ENCODE peak calls at places on chromosomes 5 and 9, in six cellular contexts. One of them, this sample, is unnamed.

GRCh38 chr9:132731230-132731629 is 61.0 kb downstream of the GTF3C4 start:
- DNase-seq in GM23338: no peak
- DNase-seq in K562: no peak
- DNase-seq in transverse colon: peak; percentile 38
- DNase-seq in sigmoid colon: no peak
- DNase-seq in endothelial cell of umbilical vein: no peak
- DNase-seq in this sample: no peak

GRCh38 chr5:8831854-8832253 is 714.0 kb downstream of the SEMA5A start:
- DNase-seq in K562: no peak
- DNase-seq in transverse colon: no peak
- DNase-seq in endothelial cell of umbilical vein: no peak
- DNase-seq in GM23338: no peak
- DNase-seq in sigmoid colon: no peak
- DNase-seq in this sample: no peak

GRCh38 chr5:87095787-87096186 is 171.9 kb upstream of the RASA1 start:
- DNase-seq in K562: no peak
- DNase-seq in transverse colon: no peak
- DNase-seq in sigmoid colon: no peak
- DNase-seq in endothelial cell of umbilical vein: no peak
- DNase-seq in GM23338: no peak
- DNase-seq in this sample: no peak

GRCh38 chr9:105858877-105859276 is 164.5 kb downstream of the TMEM38B start:
- DNase-seq in endothelial cell of umbilical vein: no peak
- DNase-seq in sigmoid colon: no peak
- DNase-seq in transverse colon: no peak
- DNase-seq in GM23338: no peak
- DNase-seq in K562: no peak
- DNase-seq in this sample: no peak

GRCh38 chr9:136219276-136219675 is 14.3 kb upstream of the LHX3 start:
- DNase-seq in GM23338: no peak
- DNase-seq in K562: no peak
- DNase-seq in endothelial cell of umbilical vein: no peak
- DNase-seq in sigmoid colon: no peak
- DNase-seq in transverse colon: no peak
- DNase-seq in this sample: peak; percentile 33

GRCh38 chr5:73617510-73618279 is 8.3 kb upstream of the ARHGEF28 start:
- DNase-seq in endothelial cell of umbilical vein: peak; percentile 76
- DNase-seq in GM23338: no peak
- DNase-seq in K562: no peak
- DNase-seq in sigmoid colon: no peak
- DNase-seq in transverse colon: no peak
- DNase-seq in this sample: no peak

GRCh38 chr9:90102292-90102901 is 497.6 kb downstream of the GADD45G start:
- DNase-seq in endothelial cell of umbilical vein: peak; percentile 79
- DNase-seq in sigmoid colon: peak; percentile 94
- DNase-seq in transverse colon: peak; percentile 91
- DNase-seq in GM23338: peak; percentile 94
- DNase-seq in K562: peak; percentile 66
- DNase-seq in this sample: peak; percentile 95

GRCh38 chr9:91814214-91814613 is 135.8 kb downstream of the ROR2 start:
- DNase-seq in K562: no peak
- DNase-seq in sigmoid colon: peak; percentile 63
- DNase-seq in endothelial cell of umbilical vein: no peak
- DNase-seq in GM23338: no peak
- DNase-seq in transverse colon: no peak
- DNase-seq in this sample: no peak

GRCh38 chr5:168409601-168410458 is 76.4 kb upstream of the RARS1 start:
- DNase-seq in K562: no peak
- DNase-seq in GM23338: no peak
- DNase-seq in transverse colon: no peak
- DNase-seq in endothelial cell of umbilical vein: no peak
- DNase-seq in sigmoid colon: peak; percentile 62
- DNase-seq in this sample: no peak

GRCh38 chr9:120391691-120392090 is 188.3 kb downstream of the CDK5RAP2 start:
- DNase-seq in K562: no peak
- DNase-seq in sigmoid colon: peak; percentile 32
- DNase-seq in transverse colon: no peak
- DNase-seq in endothelial cell of umbilical vein: no peak
- DNase-seq in GM23338: no peak
- DNase-seq in this sample: no peak

GRCh38 chr9:120394058-120394669 is 185.8 kb downstream of the CDK5RAP2 start:
- DNase-seq in GM23338: no peak
- DNase-seq in sigmoid colon: peak; percentile 36
- DNase-seq in K562: no peak
- DNase-seq in transverse colon: no peak
- DNase-seq in endothelial cell of umbilical vein: no peak
- DNase-seq in this sample: no peak

GRCh38 chr9:120392245-120392644 is 187.7 kb downstream of the CDK5RAP2 start:
- DNase-seq in GM23338: no peak
- DNase-seq in endothelial cell of umbilical vein: no peak
- DNase-seq in K562: no peak
- DNase-seq in transverse colon: no peak
- DNase-seq in sigmoid colon: no peak
- DNase-seq in this sample: no peak

GRCh38 chr9:120393386-120394057 is 186.4 kb downstream of the CDK5RAP2 start:
- DNase-seq in transverse colon: no peak
- DNase-seq in K562: no peak
- DNase-seq in endothelial cell of umbilical vein: no peak
- DNase-seq in GM23338: no peak
- DNase-seq in sigmoid colon: peak; percentile 53
- DNase-seq in this sample: no peak

DNA sequence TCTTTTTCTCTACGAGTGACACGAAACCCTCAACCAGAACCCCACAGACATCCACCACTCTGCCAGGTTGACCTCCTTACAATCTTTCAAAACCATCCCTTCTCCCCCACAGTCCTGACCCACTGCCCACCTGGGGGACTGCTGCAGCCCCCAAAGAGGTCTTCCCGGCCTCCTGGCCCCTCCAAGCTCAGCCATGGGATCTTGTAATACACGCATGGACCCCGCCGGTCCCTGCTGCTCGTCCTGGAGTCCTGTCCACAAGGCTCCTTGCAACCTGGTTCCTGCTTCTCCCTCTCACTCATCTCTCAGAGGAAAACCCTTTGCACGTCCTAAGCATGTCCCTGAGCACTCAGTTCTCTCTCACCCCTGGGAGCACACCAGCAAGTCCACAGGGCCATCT is 187.3 kb downstream of the CDK5RAP2 start:
- DNase-seq in K562: no peak
- DNase-seq in endothelial cell of umbilical vein: no peak
- DNase-seq in sigmoid colon: peak; percentile 27
- DNase-seq in GM23338: no peak
- DNase-seq in transverse colon: no peak
- DNase-seq in this sample: no peak
- H3K4me1 ChIP-seq in K562: no peaks in the 10 kb centered on the region
- H3K4me1 ChIP-seq in endothelial cell of umbilical vein: no peaks in the 10 kb centered on the region
- H3K4me1 ChIP-seq in sigmoid colon: no peaks in the 10 kb centered on the region
- H3K4me1 ChIP-seq in GM23338: no peaks in the 10 kb centered on the region
- H3K4me1 ChIP-seq in transverse colon: no peaks in the 10 kb centered on the region
- H3K4me1 ChIP-seq in this sample: no peaks in the 10 kb centered on the region

DNA sequence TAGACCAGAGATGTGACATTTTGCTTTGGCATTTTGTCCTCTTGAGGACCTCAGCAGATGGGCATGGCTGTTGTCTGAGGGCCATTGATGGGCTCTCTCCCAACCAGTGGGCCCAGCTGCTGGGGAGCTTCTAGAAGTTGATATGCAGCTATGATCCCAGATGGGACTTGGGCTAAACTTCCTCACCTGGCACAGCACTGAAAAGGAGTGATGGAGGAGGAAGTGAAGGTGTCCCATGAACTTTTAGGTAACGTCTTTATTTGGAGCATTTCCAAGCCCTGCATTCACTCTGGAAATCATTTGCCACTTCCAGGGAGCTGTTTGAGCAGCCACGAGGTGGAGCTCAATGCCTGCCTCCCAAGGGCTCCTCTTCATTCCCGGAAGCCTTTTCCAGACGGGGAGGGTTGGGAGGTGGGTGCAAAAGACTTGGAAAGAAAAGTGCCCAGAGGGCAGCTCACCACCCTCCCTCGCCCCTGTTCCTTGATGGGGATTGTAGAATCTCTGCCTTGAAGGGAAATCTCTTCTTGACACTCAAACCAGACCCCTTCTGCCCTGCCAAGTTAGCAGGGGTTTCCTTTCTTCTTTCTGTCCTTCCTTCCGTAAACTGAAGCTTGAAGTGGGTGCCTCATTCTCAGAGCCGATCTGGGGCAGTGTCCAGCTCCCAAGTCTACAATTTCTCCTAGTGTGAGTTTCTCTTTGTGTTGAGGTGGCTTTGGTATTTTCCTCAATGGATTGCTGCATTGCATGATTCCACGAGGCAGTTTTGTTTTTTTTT is 18.1 kb upstream of the NEUROG1 start:
- DNase-seq in GM23338: peak; percentile 78
- DNase-seq in endothelial cell of umbilical vein: no peak
- DNase-seq in K562: peak; percentile 41
- DNase-seq in transverse colon: peak; percentile 52
- DNase-seq in sigmoid colon: no peak
- DNase-seq in this sample: no peak
- TF ChIP-seq CTCF in GM23338: peak; percentile 68
- TF ChIP-seq CTCF in endothelial cell of umbilical vein: no peak
- TF ChIP-seq CTCF in K562: peak; percentile 60
- TF ChIP-seq CTCF in transverse colon: peak; percentile 27
- TF ChIP-seq CTCF in sigmoid colon: no peak
- TF ChIP-seq CTCF in this sample: no peak

GRCh38 chr9:107059215-107059614 is 196.2 kb downstream of the ZNF462 start:
- DNase-seq in transverse colon: no peak
- DNase-seq in K562: no peak
- DNase-seq in sigmoid colon: no peak
- DNase-seq in endothelial cell of umbilical vein: no peak
- DNase-seq in GM23338: no peak
- DNase-seq in this sample: no peak
- TF ChIP-seq POLR2AphosphoS5 in transverse colon: no peak
- TF ChIP-seq POLR2AphosphoS5 in K562: no peak
- TF ChIP-seq POLR2AphosphoS5 in sigmoid colon: no peak
- TF ChIP-seq POLR2AphosphoS5 in endothelial cell of umbilical vein: no peak
- TF ChIP-seq POLR2AphosphoS5 in GM23338: no peak
- TF ChIP-seq POLR2AphosphoS5 in this sample: no peak

GRCh38 chr9:15389636-15390035 is 33.0 kb upstream of the SNAPC3 start:
- DNase-seq in K562: no peak
- DNase-seq in sigmoid colon: no peak
- DNase-seq in endothelial cell of umbilical vein: no peak
- DNase-seq in transverse colon: no peak
- DNase-seq in GM23338: no peak
- DNase-seq in this sample: no peak

GRCh38 chr9:15386465-15386864 is 36.2 kb upstream of the SNAPC3 start:
- DNase-seq in transverse colon: no peak
- DNase-seq in sigmoid colon: no peak
- DNase-seq in endothelial cell of umbilical vein: no peak
- DNase-seq in K562: no peak
- DNase-seq in GM23338: no peak
- DNase-seq in this sample: no peak

GRCh38 chr9:15389173-15389572 is 33.5 kb upstream of the SNAPC3 start:
- DNase-seq in endothelial cell of umbilical vein: no peak
- DNase-seq in transverse colon: no peak
- DNase-seq in K562: no peak
- DNase-seq in GM23338: no peak
- DNase-seq in sigmoid colon: no peak
- DNase-seq in this sample: no peak

GRCh38 chr9:15390200-15390599 is 32.5 kb upstream of the SNAPC3 start:
- DNase-seq in GM23338: no peak
- DNase-seq in endothelial cell of umbilical vein: no peak
- DNase-seq in K562: no peak
- DNase-seq in transverse colon: no peak
- DNase-seq in sigmoid colon: no peak
- DNase-seq in this sample: no peak
- H3K4me1 ChIP-seq in GM23338: no peaks in the 10 kb centered on the region
- H3K4me1 ChIP-seq in endothelial cell of umbilical vein: no peaks in the 10 kb centered on the region
- H3K4me1 ChIP-seq in K562: peaks cover 5% of the 10 kb centered on the region
- H3K4me1 ChIP-seq in transverse colon: peaks cover 14% of the 10 kb centered on the region
- H3K4me1 ChIP-seq in sigmoid colon: no peaks in the 10 kb centered on the region
- H3K4me1 ChIP-seq in this sample: no peaks in the 10 kb centered on the region

GRCh38 chr9:7210854-7211637 is 453.3 kb downstream of the KDM4C start:
- DNase-seq in transverse colon: no peak
- DNase-seq in endothelial cell of umbilical vein: no peak
- DNase-seq in K562: no peak
- DNase-seq in sigmoid colon: no peak
- DNase-seq in GM23338: peak; percentile 38
- DNase-seq in this sample: no peak

GRCh38 chr9:7209990-7210389 is 452.2 kb downstream of the KDM4C start:
- DNase-seq in endothelial cell of umbilical vein: no peak
- DNase-seq in K562: no peak
- DNase-seq in GM23338: no peak
- DNase-seq in transverse colon: no peak
- DNase-seq in sigmoid colon: no peak
- DNase-seq in this sample: no peak

GRCh38 chr9:7211657-7212056 is 453.9 kb downstream of the KDM4C start:
- DNase-seq in K562: no peak
- DNase-seq in endothelial cell of umbilical vein: no peak
- DNase-seq in transverse colon: no peak
- DNase-seq in GM23338: peak; percentile 60
- DNase-seq in sigmoid colon: no peak
- DNase-seq in this sample: no peak

GRCh38 chr9:7209051-7209450 is 451.3 kb downstream of the KDM4C start:
- DNase-seq in transverse colon: no peak
- DNase-seq in GM23338: no peak
- DNase-seq in K562: no peak
- DNase-seq in sigmoid colon: no peak
- DNase-seq in endothelial cell of umbilical vein: no peak
- DNase-seq in this sample: no peak

DNA sequence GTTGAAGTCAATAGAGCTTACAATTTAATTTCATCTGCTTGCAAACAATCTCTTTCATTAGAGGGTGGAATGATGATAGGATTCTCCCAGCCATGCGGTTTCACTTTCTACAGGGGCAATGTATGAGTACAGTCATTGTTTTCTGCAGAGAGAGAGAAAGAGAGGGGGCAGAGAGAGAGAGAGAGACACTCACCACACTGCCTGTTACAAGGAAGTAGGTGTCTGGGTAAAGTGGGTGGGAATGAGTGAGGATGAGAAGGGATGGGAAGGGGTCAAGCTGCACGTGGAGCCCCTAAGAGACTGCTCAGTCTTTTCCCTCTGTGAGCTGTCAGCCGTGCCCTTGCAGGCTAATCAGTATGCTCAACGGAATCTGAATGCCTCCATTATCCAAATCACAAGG is 454.3 kb downstream of the KDM4C start:
- DNase-seq in transverse colon: no peak
- DNase-seq in endothelial cell of umbilical vein: no peak
- DNase-seq in K562: no peak
- DNase-seq in GM23338: no peak
- DNase-seq in sigmoid colon: no peak
- DNase-seq in this sample: no peak
- TF ChIP-seq CTCF in transverse colon: no peak
- TF ChIP-seq CTCF in endothelial cell of umbilical vein: no peak
- TF ChIP-seq CTCF in K562: no peak
- TF ChIP-seq CTCF in GM23338: no peak
- TF ChIP-seq CTCF in sigmoid colon: no peak
- TF ChIP-seq CTCF in this sample: no peak

DNA sequence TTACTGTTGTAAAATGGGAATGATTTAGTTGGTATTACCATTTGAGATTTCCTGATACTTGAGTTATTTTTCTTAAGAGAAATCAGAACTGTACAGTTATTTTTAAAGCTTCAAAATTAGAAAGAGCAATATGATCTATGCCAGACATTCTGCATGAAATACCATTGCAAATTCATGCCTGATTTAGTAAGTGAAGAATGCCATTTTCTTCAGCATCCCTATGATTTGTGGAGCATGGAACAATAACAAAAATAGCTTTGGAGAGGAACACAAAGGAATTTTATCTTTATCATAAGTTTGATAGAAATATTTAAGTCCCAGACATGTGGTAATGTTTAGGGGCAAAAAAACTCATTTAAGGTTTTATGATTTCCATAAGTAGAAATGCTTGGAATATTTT is 1863.5 kb downstream of the EFNA5 start:
- DNase-seq in endothelial cell of umbilical vein: no peak
- DNase-seq in transverse colon: no peak
- DNase-seq in GM23338: no peak
- DNase-seq in sigmoid colon: no peak
- DNase-seq in K562: no peak
- DNase-seq in this sample: no peak
- TF ChIP-seq POLR2AphosphoS5 in endothelial cell of umbilical vein: no peak
- TF ChIP-seq POLR2AphosphoS5 in transverse colon: no peak
- TF ChIP-seq POLR2AphosphoS5 in GM23338: no peak
- TF ChIP-seq POLR2AphosphoS5 in sigmoid colon: no peak
- TF ChIP-seq POLR2AphosphoS5 in K562: no peak
- TF ChIP-seq POLR2AphosphoS5 in this sample: no peak